ENCODE peak calls at places on chromosomes 1 and 21, in eight cellular contexts. S is Calu3, D is heart left ventricle, J is psoas muscle, I is PC-9, Y is progenitor cell of endocrine pancreas, N is AG04450, Q is heart right ventricle. W is an unnamed sample.

GRCh38 chr1:89608627-89609338 is 24.1 kb upstream of the LRRC8C start:
- DNase-seq in S (no peak), D (no peak), J (no peak), I (no peak), Y (no peak), N (no peak), Q (no peak), W (no peak)

GRCh38 chr1:50980505-50980904 is 10.5 kb downstream of the CDKN2C start:
- DNase-seq in S (no peak), D (no peak), J (no peak), I (no peak), Y (no peak), N (no peak), Q (no peak), W (no peak)

GRCh38 chr1:5918275-5918649 is 74.0 kb downstream of the NPHP4 start:
- DNase-seq in S (no peak), D (no peak), J (no peak), I (no peak), Y (no peak), N (no peak), Q (no peak), W (no peak)

GRCh38 chr1:193348126-193349045 is 162.0 kb upstream of the B3GALT2 start:
- DNase-seq in S (no peak), D (no peak), J (no peak), I (no peak), Y (no peak), N (no peak), Q (no peak), W (no peak)

GRCh38 chr1:27960762-27961645 is 1.2 kb downstream of the XKR8 start:
- DNase-seq in S (no peak), D (no peak), J (no peak), I (no peak), Y (no peak), N (no peak), Q (no peak), W (peak)

GRCh38 chr1:6601865-6602668 is 602 bp downstream of the KLHL21 start:
- DNase-seq in S (peak), D (peak), J (peak), I (peak), Y (peak), N (no peak), Q (peak), W (no peak)

GRCh38 chr1:153922076-153922837 is 515 bp downstream of the GATAD2B start:
- DNase-seq in S (peak), D (peak), J (peak), I (peak), Y (peak), N (no peak), Q (peak), W (peak)

GRCh38 chr1:76938304-76938703 is 71.0 kb downstream of the ST6GALNAC5 start:
- DNase-seq in S (no peak), D (no peak), J (no peak), I (no peak), Y (no peak), N (no peak), Q (no peak), W (no peak)

GRCh38 chr1:175073633-175074032 is 6.0 kb downstream of the TNN start:
- DNase-seq in S (no peak), D (no peak), J (no peak), I (no peak), Y (no peak), N (no peak), Q (no peak), W (no peak)

GRCh38 chr1:36351222-36351977 is 28.0 kb upstream of the EVA1B start:
- DNase-seq in S (peak), D (no peak), J (no peak), I (peak), Y (no peak), N (no peak), Q (no peak), W (peak)

GRCh38 chr1:46344481-46344880 is 3.9 kb downstream of the NSUN4 start:
- DNase-seq in S (no peak), D (no peak), J (no peak), I (no peak), Y (no peak), N (no peak), Q (no peak), W (no peak)

GRCh38 chr21:35274090-35274489 is 225.0 kb upstream of the RUNX1 start:
- DNase-seq in S (no peak), D (no peak), J (no peak), I (no peak), Y (no peak), N (no peak), Q (no peak), W (no peak)

GRCh38 chr21:45264146-45264918 is 23.4 kb downstream of the POFUT2 start:
- DNase-seq in S (no peak), D (peak), J (no peak), I (no peak), Y (peak), N (no peak), Q (no peak), W (no peak)

GRCh38 chr1:52686830-52687229 is 11.3 kb downstream of the COA7 start:
- DNase-seq in S (no peak), D (no peak), J (no peak), I (no peak), Y (no peak), N (no peak), Q (no peak), W (no peak)

GRCh38 chr1:245650441-245650840 is 495.7 kb downstream of the KIF26B start:
- DNase-seq in S (no peak), D (no peak), J (no peak), I (no peak), Y (no peak), N (no peak), Q (no peak), W (no peak)

GRCh38 chr1:218785928-218786327 is 387.8 kb upstream of the LYPLAL1 start:
- DNase-seq in S (no peak), D (peak), J (peak), I (no peak), Y (no peak), N (no peak), Q (peak), W (peak)

GRCh38 chr1:193069748-193070394 is 10.5 kb downstream of the RO60 start:
- DNase-seq in S (no peak), D (no peak), J (no peak), I (no peak), Y (no peak), N (no peak), Q (no peak), W (peak)

GRCh38 chr1:226994357-226995063 is 54.4 kb downstream of the COQ8A start:
- DNase-seq in S (no peak), D (no peak), J (no peak), I (no peak), Y (no peak), N (no peak), Q (no peak), W (no peak)

GRCh38 chr1:67614511-67614934 is 70.5 kb upstream of the GADD45A start:
- DNase-seq in S (no peak), D (no peak), J (no peak), I (peak), Y (no peak), N (no peak), Q (no peak), W (peak)

GRCh38 chr1:1273152-1273534 is 511 bp downstream of the UBE2J2 start:
- DNase-seq in S (no peak), D (no peak), J (no peak), I (no peak), Y (no peak), N (no peak), Q (no peak), W (no peak)

GRCh38 chr1:187041104-187041503 is 212.4 kb downstream of the PLA2G4A start:
- DNase-seq in S (no peak), D (no peak), J (no peak), I (no peak), Y (no peak), N (no peak), Q (no peak), W (no peak)

GRCh38 chr21:40386301-40386911 is 460.6 kb downstream of the DSCAM start:
- DNase-seq in S (no peak), D (peak), J (peak), I (peak), Y (peak), N (no peak), Q (peak), W (peak)

GRCh38 chr1:116990612-116991151 is 10.9 kb upstream of the CD101 start:
- DNase-seq in S (no peak), D (peak), J (peak), I (no peak), Y (no peak), N (no peak), Q (peak), W (peak)

GRCh38 chr21:35229290-35229689 is 180.2 kb upstream of the RUNX1 start:
- DNase-seq in S (no peak), D (no peak), J (no peak), I (no peak), Y (no peak), N (no peak), Q (no peak), W (no peak)

GRCh38 chr1:15014521-15014920 is 139.0 kb upstream of the TMEM51 start:
- DNase-seq in S (no peak), D (no peak), J (no peak), I (no peak), Y (no peak), N (no peak), Q (no peak), W (peak)

GRCh38 chr1:46819335-46819734 is 20.5 kb downstream of the CYP4B1 start:
- DNase-seq in S (no peak), D (no peak), J (no peak), I (no peak), Y (no peak), N (no peak), Q (no peak), W (no peak)

GRCh38 chr1:210372931-210373627 is 44.4 kb downstream of the HHAT start:
- DNase-seq in S (no peak), D (no peak), J (no peak), I (no peak), Y (no peak), N (no peak), Q (no peak), W (no peak)

GRCh38 chr1:98824724-98825123 is 163.2 kb downstream of the SNX7 start:
- DNase-seq in S (no peak), D (no peak), J (no peak), I (no peak), Y (no peak), N (no peak), Q (no peak), W (no peak)

GRCh38 chr1:98821379-98821778 is 159.9 kb downstream of the SNX7 start:
- DNase-seq in S (no peak), D (no peak), J (no peak), I (no peak), Y (no peak), N (no peak), Q (no peak), W (no peak)

GRCh38 chr1:98827041-98827440 is 165.5 kb downstream of the SNX7 start:
- DNase-seq in S (no peak), D (no peak), J (no peak), I (no peak), Y (no peak), N (no peak), Q (no peak), W (no peak)
- TF ChIP-seq CTCF in S (no peak), D (no peak), J (no peak), I (no peak), Y (no peak), N (no peak), Q (no peak), W (no peak)

GRCh38 chr1:154943649-154944421 is 7.3 kb upstream of the PMVK start:
- DNase-seq in S (peak), D (peak), J (no peak), I (peak), Y (no peak), N (no peak), Q (peak), W (peak)
- TF ChIP-seq CTCF in S (peak), D (peak), J (peak), I (peak), Y (peak), N (peak), Q (peak), W (peak)

GRCh38 chr1:61993331-61993961 is 201.2 kb upstream of the L1TD1 start:
- DNase-seq in S (no peak), D (no peak), J (no peak), I (peak), Y (no peak), N (no peak), Q (no peak), W (peak)
- TF ChIP-seq CTCF in S (no peak), D (no peak), J (no peak), I (no peak), Y (no peak), N (no peak), Q (no peak), W (no peak)

GRCh38 chr1:150066328-150066727 is 1.2 kb upstream of the VPS45 start:
- DNase-seq in S (no peak), D (no peak), J (no peak), I (no peak), Y (no peak), N (no peak), Q (no peak), W (no peak)

GRCh38 chr1:150066838-150067183 is 765 bp upstream of the VPS45 start:
- DNase-seq in S (peak), D (peak), J (peak), I (no peak), Y (peak), N (no peak), Q (peak), W (no peak)

GRCh38 chr1:150065184-150065871 is 2.2 kb upstream of the VPS45 start:
- DNase-seq in S (no peak), D (no peak), J (no peak), I (no peak), Y (no peak), N (no peak), Q (no peak), W (peak)

GRCh38 chr1:150069923-150070322 is 2.3 kb downstream of the VPS45 start:
- DNase-seq in S (no peak), D (no peak), J (no peak), I (no peak), Y (no peak), N (no peak), Q (no peak), W (no peak)

DNA sequence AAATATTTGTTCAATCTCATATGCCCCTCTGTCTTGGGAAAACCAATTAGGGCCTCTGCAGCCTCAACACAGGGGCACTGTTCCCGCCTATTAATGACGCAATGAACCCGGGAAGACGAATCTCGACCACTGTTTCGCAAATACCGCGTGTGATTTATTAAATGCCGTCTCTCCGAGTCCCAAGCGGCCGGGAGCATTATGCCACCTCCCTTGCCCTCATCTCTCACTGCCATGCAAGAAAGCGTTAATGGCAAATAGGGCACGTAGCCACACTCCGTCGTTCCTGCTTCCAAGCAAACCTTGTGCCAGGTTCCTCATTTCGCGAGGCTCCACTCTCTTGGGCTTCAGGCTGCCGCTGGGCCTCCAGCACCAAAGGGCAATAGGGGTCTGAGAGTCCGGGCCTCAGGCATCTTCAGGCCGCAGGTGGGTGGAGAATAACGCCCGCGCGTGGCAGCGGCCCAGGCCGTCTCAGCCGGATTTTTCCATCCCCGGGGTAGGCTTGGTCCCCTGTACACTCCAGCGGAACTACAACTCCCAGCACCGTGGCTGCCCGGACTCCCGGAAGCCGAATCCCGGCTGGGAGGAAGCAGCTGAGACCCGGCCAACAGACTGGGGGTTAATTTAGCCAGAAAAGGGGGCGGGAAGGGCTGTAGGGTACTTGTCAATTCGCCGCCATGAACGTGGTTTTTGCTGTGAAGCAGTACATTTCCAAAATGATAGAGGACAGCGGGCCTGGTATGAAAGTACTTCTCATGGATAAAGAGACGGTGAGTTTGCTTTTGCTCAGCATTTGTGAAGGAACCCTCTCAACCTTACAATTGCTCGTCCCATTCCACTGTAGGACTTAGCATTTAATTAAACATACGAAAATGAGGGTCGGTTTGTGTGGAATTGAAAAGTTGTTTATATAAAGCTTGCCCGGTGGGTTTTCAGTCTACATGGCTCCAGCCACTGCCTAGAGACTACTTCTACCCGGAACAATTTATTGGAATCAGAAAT is at the start of gene VPS45:
- DNase-seq in S (peak), D (peak), J (peak), I (peak), Y (peak), N (peak), Q (peak), W (peak)
- TF ChIP-seq CTCF in S (no peak), D (peak), J (peak), I (no peak), Y (peak), N (peak), Q (no peak), W (no peak)